ENCODE peak calls at places on chromosomes 11 and 22, in four cellular contexts. T is IMR-90, X is H9, Y is H1. L is an unnamed sample.

GRCh38 chr22:42280140-42280539 is 9.7 kb upstream of the TCF20 start:
- DNase-seq in X (no peak), Y (no peak), T (no peak), L (no peak)

GRCh38 chr22:49999063-49999900 is 13.3 kb downstream of the IL17REL start:
- DNase-seq in Y (peak; percentile 78), T (no peak), X (peak; percentile 87), L (peak; percentile 51)

GRCh38 chr11:126140932-126141291 is 70.5 kb downstream of the RPUSD4 start:
- DNase-seq in X (no peak), Y (no peak), T (peak; percentile 70), L (no peak)

GRCh38 chr11:7672960-7673723 is at the start of gene CYB5R2:
- DNase-seq in Y (peak; percentile 79), X (peak; percentile 81), T (peak; percentile 5), L (peak; percentile 84)

GRCh38 chr11:62708423-62709261 is 1.2 kb downstream of the GNG3 start:
- DNase-seq in Y (peak; percentile 69), X (peak; percentile 58), T (no peak), L (peak; percentile 62)

GRCh38 chr11:13667245-13667644 is 1.2 kb upstream of the FAR1 start:
- DNase-seq in Y (no peak), T (peak; percentile 3), X (no peak), L (no peak)

GRCh38 chr22:50078761-50079160 is 6.5 kb downstream of the MLC1 start:
- DNase-seq in Y (no peak), T (no peak), X (no peak), L (no peak)

GRCh38 chr22:22689621-22690345 is 45.4 kb downstream of the GGTLC2 start:
- DNase-seq in Y (no peak), T (no peak), X (no peak), L (no peak)

GRCh38 chr11:80107415-80107814 is 666.6 kb upstream of the TENM4 start:
- DNase-seq in T (no peak), X (no peak), Y (no peak), L (peak; percentile 19)

GRCh38 chr22:44330727-44331660 is 18.2 kb upstream of the SHISAL1 start:
- DNase-seq in X (peak; percentile 57), T (no peak), Y (peak; percentile 77), L (no peak)

GRCh38 chr11:111734383-111735261 is 31.6 kb downstream of the PPP2R1B start:
- DNase-seq in Y (no peak), X (no peak), T (no peak), L (no peak)

GRCh38 chr22:50058338-50059184 is 463 bp upstream of the TTLL8 start:
- DNase-seq in Y (no peak), X (peak; percentile 26), T (no peak), L (no peak)

GRCh38 chr11:57785072-57785471 is 23.5 kb downstream of the CTNND1 start:
- DNase-seq in Y (no peak), X (no peak), T (no peak), L (no peak)

GRCh38 chr11:6674198-6674597 is 8.9 kb downstream of the MRPL17 start:
- DNase-seq in X (no peak), T (no peak), Y (no peak), L (no peak)

GRCh38 chr11:28618426-28618825 is 510.2 kb downstream of the METTL15 start:
- DNase-seq in X (no peak), Y (no peak), T (peak; percentile 33), L (no peak)

GRCh38 chr22:23398701-23399366 is 181.3 kb downstream of the IGLL1 start:
- DNase-seq in T (no peak), X (no peak), Y (no peak), L (peak; percentile 36)

GRCh38 chr11:104091281-104092071 is 55.0 kb downstream of the DDI1 start:
- DNase-seq in Y (no peak), X (no peak), T (peak; percentile 51), L (peak; percentile 10)

GRCh38 chr11:36114095-36114494 is 170.2 kb downstream of the LDLRAD3 start:
- DNase-seq in X (no peak), T (no peak), Y (no peak), L (no peak)

GRCh38 chr22:47395481-47395880 is 633.0 kb downstream of the TBC1D22A start:
- DNase-seq in T (peak; percentile 2), X (no peak), Y (no peak), L (no peak)

GRCh38 chr11:121767433-121767832 is 314.7 kb upstream of the SORL1-AS1 start:
- DNase-seq in X (no peak), T (peak; percentile 50), Y (no peak), L (no peak)

GRCh38 chr11:73818838-73819237 is 31.2 kb downstream of the MRPL48 start:
- DNase-seq in Y (no peak), X (no peak), T (peak; percentile 55), L (peak; percentile 85)

GRCh38 chr11:69907611-69908010 is 88.4 kb upstream of the FGF3 start:
- DNase-seq in X (no peak), Y (no peak), T (no peak), L (no peak)

GRCh38 chr11:88739524-88739923 is 326.3 kb downstream of the GRM5 start:
- DNase-seq in Y (no peak), X (no peak), T (no peak), L (no peak)

GRCh38 chr11:12380565-12381325 is 3.4 kb downstream of the PARVA start:
- DNase-seq in X (no peak), Y (no peak), T (no peak), L (no peak)

GRCh38 chr11:12381875-12382274 is 4.5 kb downstream of the PARVA start:
- DNase-seq in X (no peak), Y (no peak), T (no peak), L (no peak)

GRCh38 chr11:12386745-12387144 is 9.4 kb downstream of the PARVA start:
- DNase-seq in Y (no peak), T (no peak), X (no peak), L (no peak)

GRCh38 chr11:12386309-12386708 is 8.9 kb downstream of the PARVA start:
- DNase-seq in T (no peak), X (no peak), Y (no peak), L (no peak)

DNA sequence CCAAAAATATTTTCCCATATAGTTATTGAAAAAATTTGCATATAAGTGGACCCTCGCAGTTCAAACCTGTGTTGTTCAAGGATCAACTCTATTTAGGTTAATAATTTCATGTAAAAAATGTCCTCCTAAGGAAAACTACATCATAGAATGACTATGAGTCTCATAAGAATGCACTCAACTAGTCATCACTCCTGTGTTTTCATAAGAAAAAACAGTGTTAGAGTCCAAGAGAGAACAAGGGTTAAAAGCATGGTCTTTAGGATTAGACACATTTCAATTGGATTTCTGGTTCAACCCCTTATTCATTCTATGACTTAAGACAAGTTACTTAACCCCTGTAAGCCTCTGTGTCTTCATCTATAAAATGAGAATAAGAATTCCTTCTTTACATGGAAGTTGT is 5.1 kb downstream of the PARVA start:
- DNase-seq in T (peak; percentile 70), Y (no peak), X (no peak), L (no peak)
- H3K56ac ChIP-seq in T (no peak overlapping the region), Y (no peak overlapping the region), X (no peak overlapping the region), L (no peak overlapping the region)

DNA sequence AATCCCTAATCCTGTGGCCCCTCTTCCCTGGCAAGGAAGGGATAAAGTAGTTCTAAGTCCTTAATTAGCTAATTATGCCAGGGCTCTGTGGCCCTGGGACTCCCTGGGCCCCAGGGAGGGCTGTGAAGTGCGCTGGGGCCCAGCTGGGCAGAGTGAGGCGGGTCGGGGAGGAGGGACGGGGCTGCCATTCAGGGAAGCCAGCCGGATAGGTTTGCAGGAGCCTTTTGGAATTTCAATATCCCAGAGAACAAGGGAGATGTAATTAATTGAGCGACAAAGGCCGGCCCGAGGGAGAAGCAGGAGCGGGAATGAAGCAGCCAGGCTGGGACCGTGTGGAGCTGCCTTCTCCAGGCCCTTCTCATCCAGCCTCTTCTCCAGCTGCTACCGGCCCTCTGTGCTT is 61.3 kb downstream of the CACNA1I start:
- DNase-seq in X (no peak), Y (no peak), T (no peak), L (no peak)
- H4K5ac ChIP-seq in X (no peak overlapping the region), Y (no peak overlapping the region), T (no peak overlapping the region), L (no peak overlapping the region)

DNA sequence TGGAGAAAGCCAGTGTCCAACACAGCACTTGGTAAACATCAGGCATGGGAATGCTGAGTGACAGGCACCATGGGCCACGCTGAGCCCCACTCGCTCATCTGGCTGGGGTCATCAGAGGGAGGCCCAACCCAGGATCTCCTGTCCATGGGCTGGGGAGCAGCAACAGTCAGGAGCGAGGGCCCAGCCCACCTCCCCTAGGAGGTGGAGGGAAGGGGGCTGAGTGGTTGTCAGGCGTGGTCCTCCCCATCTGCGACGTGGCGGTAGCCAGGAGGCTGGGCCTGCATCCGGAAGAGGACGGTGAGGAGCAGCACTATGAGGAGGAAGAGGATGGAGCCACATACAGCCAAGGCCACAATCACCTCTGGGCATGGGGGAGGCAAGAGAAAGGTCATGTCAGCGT is 8.7 kb downstream of the ACP2 start:
- DNase-seq in T (no peak), X (no peak), Y (no peak), L (no peak)
- H3K4me2 ChIP-seq in T (no peak overlapping the region), X (no peak overlapping the region), Y (no peak overlapping the region), L (no peak overlapping the region)

DNA sequence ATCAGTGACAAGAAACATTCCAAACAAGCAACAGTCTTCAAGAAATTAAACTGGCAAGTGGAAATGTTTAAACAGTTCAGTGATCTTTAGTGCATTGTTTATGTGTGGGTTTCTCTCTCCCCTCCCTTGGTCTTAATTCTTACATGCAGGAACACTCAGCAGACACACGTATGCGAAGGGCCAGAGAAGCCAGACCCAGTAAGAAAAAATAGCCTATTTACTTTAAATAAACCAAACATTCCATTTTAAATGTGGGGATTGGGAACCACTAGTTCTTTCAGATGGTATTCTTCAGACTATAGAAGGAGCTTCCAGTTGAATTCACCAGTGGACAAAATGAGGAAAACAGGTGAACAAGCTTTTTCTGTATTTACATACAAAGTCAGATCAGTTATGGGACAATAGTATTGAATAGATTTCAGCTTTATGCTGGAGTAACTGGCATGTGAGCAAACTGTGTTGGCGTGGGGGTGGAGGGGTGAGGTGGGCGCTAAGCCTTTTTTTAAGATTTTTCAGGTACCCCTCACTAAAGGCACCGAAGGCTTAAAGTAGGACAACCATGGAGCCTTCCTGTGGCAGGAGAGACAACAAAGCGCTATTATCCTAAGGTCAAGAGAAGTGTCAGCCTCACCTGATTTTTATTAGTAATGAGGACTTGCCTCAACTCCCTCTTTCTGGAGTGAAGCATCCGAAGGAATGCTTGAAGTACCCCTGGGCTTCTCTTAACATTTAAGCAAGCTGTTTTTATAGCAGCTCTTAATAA is 6.0 kb downstream of the MALAT1 start:
- DNase-seq in T (peak; percentile 46), Y (no peak), X (no peak), L (peak; percentile 10)
- H3K56ac ChIP-seq in T (peak overlapping the region; percentile 82), Y (no peak overlapping the region), X (no peak overlapping the region), L (no peak overlapping the region)

DNA sequence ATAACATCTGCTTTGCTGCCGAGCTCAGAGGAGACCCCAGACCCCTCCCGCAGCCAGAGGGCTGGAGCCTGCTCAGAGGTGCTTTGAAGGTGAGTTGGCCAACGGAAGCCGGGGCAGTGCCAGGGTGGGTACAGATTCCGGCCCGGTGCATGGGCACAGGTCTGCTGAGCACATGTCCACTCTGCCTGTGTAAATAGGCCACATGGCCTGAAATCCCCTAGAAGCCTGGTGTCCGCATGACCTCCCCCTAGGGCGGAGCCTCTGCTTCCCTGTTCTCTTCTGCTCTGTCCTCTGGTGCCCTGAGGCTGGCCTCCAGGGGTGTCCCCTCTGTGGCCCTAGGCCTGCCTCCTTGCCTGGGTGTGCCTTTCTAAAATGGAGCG is 19.6 kb upstream of the TXNRD2 start:
- DNase-seq in Y (no peak), T (no peak), X (no peak), L (no peak)
- H4K5ac ChIP-seq in Y (no peak overlapping the region), T (no peak overlapping the region), X (no peak overlapping the region), L (no peak overlapping the region)

GRCh38 chr11:86818466-86819282 is 18.3 kb downstream of the PRSS23 start:
- DNase-seq in T (peak; percentile 81), X (no peak), Y (no peak), L (peak; percentile 83)
- H3K4me2 ChIP-seq in T (peak overlapping the region; percentile 90), X (no peak overlapping the region), Y (no peak overlapping the region), L (no peak overlapping the region)

GRCh38 chr11:100801225-100801999 is 114.3 kb downstream of the ARHGAP42 start:
- DNase-seq in X (no peak), Y (no peak), T (no peak), L (no peak)
- H3K56ac ChIP-seq in X (no peak overlapping the region), Y (no peak overlapping the region), T (no peak overlapping the region), L (no peak overlapping the region)

GRCh38 chr22:40733919-40734318 is 54.6 kb downstream of the MCHR1 start:
- DNase-seq in Y (no peak), T (no peak), X (no peak), L (peak; percentile 68)
- H4K5ac ChIP-seq in Y (no peak overlapping the region), T (no peak overlapping the region), X (no peak overlapping the region), L (no peak overlapping the region)